ENCODE peak calls at places on chromosome 17, in eight cellular contexts. P, K, R, V, W, S, T and N are unnamed samples.

GRCh38 chr17:17685775-17686291 is 4.6 kb downstream of the RAI1 start:
- DNase-seq in S (no peak), W (peak), K (no peak), R (peak), V (no peak), T (no peak), P (no peak), N (no peak)

GRCh38 chr17:28918295-28918694 is 15.4 kb upstream of the DHRS13 start:
- DNase-seq in V (no peak), K (no peak), T (no peak), W (no peak), R (no peak), P (no peak), S (no peak), N (no peak)

GRCh38 chr17:79331492-79331891 is 256.9 kb downstream of the ENGASE start:
- DNase-seq in T (no peak), R (no peak), K (no peak), V (no peak), S (peak), W (no peak), P (no peak), N (no peak)

GRCh38 chr17:64200080-64201042 is 62.7 kb downstream of the TEX2 start:
- DNase-seq in R (no peak), V (peak), K (no peak), S (no peak), T (no peak), W (peak), P (no peak), N (no peak)

GRCh38 chr17:77163521-77164280 is 22.9 kb downstream of the SEC14L1 start:
- DNase-seq in P (no peak), T (no peak), W (no peak), S (no peak), R (peak), V (no peak), K (no peak), N (no peak)

GRCh38 chr17:21251611-21252010 is 1.6 kb downstream of the NATD1 start:
- DNase-seq in V (no peak), K (no peak), R (no peak), T (no peak), P (no peak), S (no peak), W (no peak), N (no peak)

GRCh38 chr17:6713130-6713917 is at the start of gene SLC13A5:
- DNase-seq in R (peak), K (no peak), V (no peak), S (no peak), W (peak), P (peak), T (no peak), N (peak)

GRCh38 chr17:67920212-67920611 is 76.1 kb downstream of the C17orf58 start:
- DNase-seq in V (no peak), T (no peak), W (no peak), P (no peak), R (no peak), S (no peak), K (peak), N (no peak)

GRCh38 chr17:67974186-67974585 is 22.1 kb downstream of the C17orf58 start:
- DNase-seq in R (no peak), W (peak), K (no peak), V (no peak), P (no peak), S (no peak), T (no peak), N (no peak)

DNA sequence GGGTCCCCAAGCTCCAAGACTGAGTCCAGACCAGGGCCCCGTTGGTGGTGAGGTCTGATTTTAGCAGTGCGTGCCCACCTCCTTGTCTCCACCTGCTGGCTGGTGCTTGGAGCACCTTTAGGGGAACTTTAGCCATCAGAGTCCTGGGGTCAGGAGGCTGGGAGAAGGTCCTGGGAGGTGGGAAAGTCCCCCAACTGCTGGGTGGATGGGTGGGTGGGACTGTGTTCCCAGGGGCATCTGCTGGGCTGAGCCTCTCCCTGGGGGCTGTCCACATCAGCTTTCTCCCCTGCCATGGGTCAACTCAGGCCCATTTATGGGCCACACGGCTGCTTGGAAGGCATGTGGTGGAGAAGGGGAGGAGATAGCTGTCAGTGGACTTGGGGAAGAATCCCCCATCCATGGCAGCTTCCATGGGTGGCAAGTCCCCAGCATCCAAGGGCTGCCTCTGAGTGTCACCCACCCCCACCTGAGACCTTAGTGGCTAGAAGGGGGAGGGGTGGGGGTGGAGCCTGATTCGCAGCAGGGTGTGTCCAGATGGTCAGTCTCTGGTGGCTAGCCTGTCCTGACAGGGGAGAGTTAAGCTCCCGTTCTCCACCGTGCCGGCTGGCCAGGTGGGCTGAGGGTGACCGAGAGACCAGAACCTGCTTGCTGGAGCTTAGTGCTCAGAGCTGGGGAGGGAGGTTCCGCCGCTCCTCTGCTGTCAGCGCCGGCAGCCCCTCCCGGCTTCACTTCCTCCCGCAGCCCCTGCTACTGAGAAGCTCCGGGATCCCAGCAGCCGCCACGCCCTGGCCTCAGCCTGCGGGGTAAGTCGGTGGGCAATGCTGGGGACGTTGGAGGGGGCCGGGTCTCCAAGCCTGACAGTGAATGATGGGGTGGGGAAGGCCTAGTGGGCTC is at the start of gene TRPV2:
- DNase-seq in T (no peak), P (peak), W (peak), V (peak), K (peak), S (peak), R (no peak), N (no peak)
- TF ChIP-seq CTCF in T (peak), P (peak), W (peak), V (peak), K (peak), S (peak), R (no peak), N (peak)

GRCh38 chr17:73062726-73063125 is 29.8 kb downstream of the SLC39A11 start:
- DNase-seq in K (no peak), V (no peak), W (no peak), T (no peak), P (no peak), S (no peak), R (no peak), N (no peak)

GRCh38 chr17:73066148-73066884 is 26.2 kb downstream of the SLC39A11 start:
- DNase-seq in T (no peak), K (no peak), W (no peak), S (no peak), R (no peak), P (no peak), V (no peak), N (no peak)

GRCh38 chr17:73067075-73067474 is 25.4 kb downstream of the SLC39A11 start:
- DNase-seq in S (no peak), V (no peak), R (no peak), W (no peak), P (no peak), K (no peak), T (no peak), N (no peak)

GRCh38 chr17:73065376-73065775 is 27.1 kb downstream of the SLC39A11 start:
- DNase-seq in W (no peak), R (no peak), V (no peak), P (no peak), S (no peak), T (no peak), K (no peak), N (no peak)

GRCh38 chr17:73064084-73064938 is 28.2 kb downstream of the SLC39A11 start:
- DNase-seq in W (no peak), R (no peak), T (no peak), V (no peak), K (no peak), S (no peak), P (peak), N (no peak)
- H3K27ac ChIP-seq in W (no peak), R (no peak), T (peak), V (no peak), K (peak), S (peak), P (no peak), N (no peak)

GRCh38 chr17:50909765-50910661 is 43.9 kb upstream of the TOB1 start:
- DNase-seq in K (no peak), T (no peak), W (no peak), P (no peak), R (no peak), S (no peak), V (no peak), N (peak)

GRCh38 chr17:50906443-50906842 is 40.3 kb upstream of the TOB1 start:
- DNase-seq in V (no peak), R (no peak), K (no peak), W (no peak), S (no peak), T (no peak), P (no peak), N (no peak)

GRCh38 chr17:50911450-50911849 is 45.3 kb upstream of the TOB1 start:
- DNase-seq in R (no peak), K (no peak), W (no peak), T (no peak), P (no peak), S (no peak), V (no peak), N (peak)

GRCh38 chr17:50908140-50908859 is 42.1 kb upstream of the TOB1 start:
- DNase-seq in T (no peak), R (no peak), V (no peak), K (no peak), P (no peak), S (no peak), W (no peak), N (no peak)

GRCh38 chr17:50908860-50909764 is 43.0 kb upstream of the TOB1 start:
- DNase-seq in P (peak), S (peak), R (peak), K (peak), T (no peak), V (no peak), W (peak), N (peak)
- TF ChIP-seq CTCF in P (no peak), S (no peak), R (no peak), K (no peak), T (no peak), V (no peak), W (no peak), N (peak)

GRCh38 chr17:45129940-45130639 is 2.2 kb downstream of the PLCD3 start:
- DNase-seq in V (no peak), W (no peak), T (no peak), K (no peak), R (no peak), S (no peak), P (no peak), N (peak)
- H3K27ac ChIP-seq in V (no peak), W (no peak), T (peak), K (peak), R (no peak), S (peak), P (no peak), N (no peak)